ENCODE peak calls at places on chromosome 9, in five cellular contexts. Z, R, M, V and O are unnamed samples.

GRCh38 chr9:29214162-29214520 is 1640.9 kb upstream of the C9orf72 start:
- DNase-seq in R (no peak), M (peak), V (no peak), Z (no peak), O (no peak)

GRCh38 chr9:109349431-109349846 is 28.6 kb upstream of the EPB41L4B start:
- DNase-seq in R (no peak), V (no peak), M (no peak), Z (no peak), O (no peak)

GRCh38 chr9:969693-970309 is 6.7 kb upstream of the DMRT3 start:
- DNase-seq in V (peak), M (no peak), R (no peak), Z (no peak), O (no peak)

GRCh38 chr9:94805585-94805984 is 79.1 kb downstream of the AOPEP start:
- DNase-seq in Z (no peak), V (no peak), R (no peak), M (peak), O (peak)

GRCh38 chr9:98575379-98576346 is 133.1 kb downstream of the GABBR2 start:
- DNase-seq in V (peak), Z (no peak), M (peak), R (no peak), O (no peak)

GRCh38 chr9:27572566-27572917 is 739 bp downstream of the C9orf72 start:
- DNase-seq in V (no peak), R (peak), Z (no peak), M (peak), O (peak)

GRCh38 chr9:88748566-88749238 is 213.7 kb downstream of the NXNL2 start:
- DNase-seq in V (no peak), Z (peak), R (no peak), M (no peak), O (no peak)

GRCh38 chr9:90961375-90961774 is 159.8 kb downstream of the SYK start:
- DNase-seq in M (no peak), V (no peak), Z (peak), R (no peak), O (no peak)

GRCh38 chr9:35104586-35104985 is 1.7 kb upstream of the STOML2 start:
- DNase-seq in Z (no peak), M (no peak), V (no peak), R (no peak), O (no peak)

GRCh38 chr9:71677209-71677608 is 91.1 kb downstream of the CEMIP2 start:
- DNase-seq in R (no peak), V (no peak), M (no peak), Z (no peak), O (no peak)

GRCh38 chr9:131627326-131627845 is 82.1 kb downstream of the PRRT1B start:
- DNase-seq in M (no peak), R (no peak), Z (no peak), V (no peak), O (no peak)

GRCh38 chr9:133991211-133991921 is 758 bp downstream of the VAV2 start:
- DNase-seq in M (peak), V (no peak), Z (peak), R (no peak), O (no peak)

GRCh38 chr9:14092344-14092743 is 221.6 kb downstream of the NFIB start:
- DNase-seq in M (no peak), Z (no peak), R (no peak), V (no peak), O (no peak)

GRCh38 chr9:32969270-32969669 is 32.2 kb downstream of the APTX start:
- DNase-seq in V (no peak), M (no peak), Z (no peak), R (no peak), O (no peak)

GRCh38 chr9:137194388-137194787 is 5.9 kb downstream of the SSNA1 start:
- DNase-seq in Z (peak), R (no peak), V (no peak), M (no peak), O (peak)

GRCh38 chr9:75181748-75182147 is 93.4 kb downstream of the OSTF1 start:
- DNase-seq in R (no peak), V (no peak), M (peak), Z (no peak), O (no peak)

GRCh38 chr9:113998529-113999255 is 79.4 kb downstream of the AMBP start:
- DNase-seq in Z (no peak), M (peak), R (no peak), V (no peak), O (peak)

GRCh38 chr9:126471084-126471611 is 142.6 kb upstream of the LMX1B start:
- DNase-seq in M (no peak), Z (peak), R (peak), V (peak), O (peak)

GRCh38 chr9:131963087-131963715 is 116.5 kb downstream of the MED27 start:
- DNase-seq in Z (no peak), V (no peak), R (no peak), M (no peak), O (no peak)

GRCh38 chr9:459491-460444 is 245.1 kb downstream of the DOCK8 start:
- DNase-seq in R (no peak), V (no peak), Z (no peak), M (no peak), O (no peak)

GRCh38 chr9:3751125-3751758 is 225.4 kb upstream of the RFX3 start:
- DNase-seq in V (no peak), R (no peak), M (peak), Z (no peak), O (no peak)

GRCh38 chr9:134174526-134175290 is 10.3 kb upstream of the RNU6ATAC start:
- DNase-seq in V (no peak), R (no peak), Z (no peak), M (no peak), O (no peak)

GRCh38 chr9:113844466-113844865 is 31.6 kb upstream of the ZNF618 start:
- DNase-seq in R (no peak), M (no peak), V (no peak), Z (no peak), O (peak)

GRCh38 chr9:20997503-20998076 is 33.9 kb downstream of the HACD4 start:
- DNase-seq in V (no peak), Z (no peak), M (no peak), R (no peak), O (no peak)

GRCh38 chr9:80041821-80042220 is 470.1 kb downstream of the TLE4 start:
- DNase-seq in M (no peak), V (no peak), Z (no peak), R (no peak), O (no peak)

GRCh38 chr9:105305834-105306233 is 61.4 kb downstream of the SLC44A1 start:
- DNase-seq in R (no peak), M (no peak), V (no peak), Z (no peak), O (no peak)

GRCh38 chr9:35814106-35814840 is 569 bp downstream of the HINT2 start:
- DNase-seq in M (peak), V (peak), Z (peak), R (no peak), O (peak)

GRCh38 chr9:8895498-8896224 is 1096.1 kb upstream of the DMAC1 start:
- DNase-seq in V (no peak), R (no peak), Z (no peak), M (peak), O (no peak)

GRCh38 chr9:136316271-136316751 is 11.0 kb upstream of the GPSM1 start:
- DNase-seq in Z (peak), M (no peak), R (no peak), V (no peak), O (no peak)

GRCh38 chr9:120862452-120862851 is 14.5 kb downstream of the PHF19 start:
- DNase-seq in R (no peak), V (no peak), Z (no peak), M (no peak), O (no peak)

GRCh38 chr9:77789891-77790290 is 141.8 kb upstream of the GNA14 start:
- DNase-seq in V (no peak), R (no peak), M (no peak), Z (no peak), O (no peak)

GRCh38 chr9:115847245-115847644 is 306.3 kb upstream of the PAPPA start:
- DNase-seq in R (no peak), M (no peak), Z (no peak), V (no peak), O (no peak)

GRCh38 chr9:8101607-8102006 is 302.0 kb upstream of the DMAC1 start:
- DNase-seq in Z (no peak), R (no peak), M (no peak), V (no peak), O (no peak)

GRCh38 chr9:74645007-74645639 is 148.0 kb downstream of the RORB start:
- DNase-seq in Z (no peak), R (no peak), M (peak), V (no peak), O (no peak)

GRCh38 chr9:36933676-36934215 is 100.3 kb downstream of the PAX5 start:
- DNase-seq in V (no peak), M (no peak), R (no peak), Z (no peak), O (no peak)